ENCODE peak calls at places on chromosomes 13 and 19, in five cellular contexts. J is trophoblast cell, D is IMR-90, L is H9, Z is neuronal stem cell. P is an unnamed sample.

GRCh38 chr19:2567580-2567979 is 91.7 kb downstream of the GADD45B start:
- DNase-seq in J (no peak), D (no peak), L (no peak), Z (no peak), P (no peak)

GRCh38 chr13:80605007-80605406 is 264.1 kb upstream of the SPRY2 start:
- DNase-seq in J (no peak), D (no peak), L (no peak), Z (no peak), P (no peak)

GRCh38 chr13:20713751-20714150 is 10.3 kb downstream of the IL17D start:
- DNase-seq in J (no peak), D (peak; percentile 39), L (no peak), Z (no peak), P (peak; percentile 23)

GRCh38 chr13:48596128-48596429 is 57.6 kb upstream of the CYSLTR2 start:
- DNase-seq in J (no peak), D (no peak), L (no peak), Z (no peak), P (no peak)

GRCh38 chr19:1396019-1396767 is 5.1 kb downstream of the GAMT start:
- DNase-seq in J (no peak), D (no peak), L (no peak), Z (no peak), P (no peak)

GRCh38 chr19:38683393-38684077 is 36.1 kb downstream of the ACTN4 start:
- DNase-seq in J (peak; percentile 96), D (peak; percentile 85), L (peak; percentile 96), Z (no peak), P (peak; percentile 92)

GRCh38 chr19:49475995-49476880 is 2.2 kb downstream of the FLT3LG start:
- DNase-seq in J (peak; percentile 44), D (no peak), L (peak; percentile 96), Z (peak; percentile 58), P (peak; percentile 69)

GRCh38 chr13:106310450-106310849 is 225.0 kb downstream of the EFNB2 start:
- DNase-seq in J (no peak), D (no peak), L (no peak), Z (no peak), P (no peak)

GRCh38 chr13:25421602-25422001 is 49.8 kb downstream of the ATP8A2 start:
- DNase-seq in J (no peak), D (no peak), L (no peak), Z (no peak), P (no peak)

GRCh38 chr19:45306040-45306439 is 16.6 kb downstream of the CKM start:
- DNase-seq in J (no peak), D (no peak), L (no peak), Z (no peak), P (no peak)

GRCh38 chr19:18782559-18783225 is 8.4 kb downstream of the COMP start:
- DNase-seq in J (no peak), D (no peak), L (no peak), Z (no peak), P (no peak)

GRCh38 chr13:25901460-25902376 is 150.1 kb downstream of the SHISA2 start:
- DNase-seq in J (no peak), D (peak; percentile 11), L (no peak), Z (no peak), P (peak; percentile 93)

GRCh38 chr19:3047307-3048189 is 14.7 kb downstream of the TLE5 start:
- DNase-seq in J (peak; percentile 83), D (peak; percentile 63), L (peak; percentile 85), Z (peak; percentile 81), P (peak; percentile 93)

GRCh38 chr19:56538254-56538760 is 441 bp upstream of the ZFP28 start:
- DNase-seq in J (peak; percentile 79), D (peak; percentile 85), L (peak; percentile 95), Z (peak; percentile 87), P (peak; percentile 92)

GRCh38 chr13:108957369-108958012 is 328.1 kb downstream of the MYO16 start:
- DNase-seq in J (peak; percentile 88), D (peak; percentile 85), L (no peak), Z (no peak), P (peak; percentile 63)

GRCh38 chr13:70841240-70842061 is 733.2 kb upstream of the KLHL1 start:
- DNase-seq in J (no peak), D (no peak), L (no peak), Z (no peak), P (no peak)

GRCh38 chr19:58091251-58091995 is 6.6 kb downstream of the ZSCAN18 start:
- DNase-seq in J (no peak), D (no peak), L (no peak), Z (no peak), P (no peak)

GRCh38 chr13:28754698-28755545 is 36.2 kb upstream of the SLC46A3 start:
- DNase-seq in J (no peak), D (peak; percentile 13), L (peak; percentile 67), Z (no peak), P (peak; percentile 47)

GRCh38 chr13:47337781-47338507 is 441.1 kb upstream of the HTR2A start:
- DNase-seq in J (no peak), D (peak; percentile 90), L (peak; percentile 65), Z (no peak), P (peak; percentile 80)

GRCh38 chr19:37876047-37876446 is 30.3 kb downstream of the WDR87 start:
- DNase-seq in J (no peak), D (no peak), L (no peak), Z (no peak), P (no peak)

GRCh38 chr13:75465236-75465635 is 16.7 kb downstream of the TBC1D4 start:
- DNase-seq in J (no peak), D (no peak), L (no peak), Z (no peak), P (no peak)

GRCh38 chr13:30341815-30342570 is 34.6 kb upstream of the KATNAL1 start:
- DNase-seq in J (peak; percentile 31), D (peak; percentile 94), L (no peak), Z (no peak), P (peak; percentile 88)

GRCh38 chr13:56864451-56864850 is 276.3 kb upstream of the PRR20A start:
- DNase-seq in J (no peak), D (no peak), L (no peak), Z (no peak), P (no peak)

GRCh38 chr19:48835734-48836088 is 580 bp downstream of the HSD17B14 start:
- DNase-seq in J (peak; percentile 93), D (peak; percentile 71), L (peak; percentile 95), Z (peak; percentile 90), P (peak; percentile 91)

GRCh38 chr19:6023085-6023682 is 45.2 kb upstream of the RANBP3 start:
- DNase-seq in J (no peak), D (peak; percentile 71), L (no peak), Z (no peak), P (peak; percentile 58)

GRCh38 chr13:94344126-94344863 is 135.2 kb downstream of the DCT start:
- DNase-seq in J (no peak), D (peak; percentile 57), L (no peak), Z (no peak), P (peak; percentile 58)

GRCh38 chr19:49567722-49568454 is 12.5 kb downstream of the NOSIP start:
- DNase-seq in J (no peak), D (no peak), L (no peak), Z (no peak), P (no peak)

GRCh38 chr13:39729161-39729560 is 73.7 kb downstream of the COG6 start:
- DNase-seq in J (no peak), D (peak; percentile 15), L (no peak), Z (no peak), P (no peak)

GRCh38 chr19:46287585-46287984 is 9.3 kb upstream of the HIF3A start:
- DNase-seq in J (no peak), D (no peak), L (no peak), Z (no peak), P (peak; percentile 55)

GRCh38 chr19:16062789-16063188 is 13.5 kb upstream of the TPM4 start:
- DNase-seq in J (peak; percentile 53), D (no peak), L (peak; percentile 75), Z (no peak), P (peak; percentile 59)

GRCh38 chr19:29893606-29894284 is 48.3 kb upstream of the URI1 start:
- DNase-seq in J (no peak), D (no peak), L (no peak), Z (no peak), P (no peak)

DNA sequence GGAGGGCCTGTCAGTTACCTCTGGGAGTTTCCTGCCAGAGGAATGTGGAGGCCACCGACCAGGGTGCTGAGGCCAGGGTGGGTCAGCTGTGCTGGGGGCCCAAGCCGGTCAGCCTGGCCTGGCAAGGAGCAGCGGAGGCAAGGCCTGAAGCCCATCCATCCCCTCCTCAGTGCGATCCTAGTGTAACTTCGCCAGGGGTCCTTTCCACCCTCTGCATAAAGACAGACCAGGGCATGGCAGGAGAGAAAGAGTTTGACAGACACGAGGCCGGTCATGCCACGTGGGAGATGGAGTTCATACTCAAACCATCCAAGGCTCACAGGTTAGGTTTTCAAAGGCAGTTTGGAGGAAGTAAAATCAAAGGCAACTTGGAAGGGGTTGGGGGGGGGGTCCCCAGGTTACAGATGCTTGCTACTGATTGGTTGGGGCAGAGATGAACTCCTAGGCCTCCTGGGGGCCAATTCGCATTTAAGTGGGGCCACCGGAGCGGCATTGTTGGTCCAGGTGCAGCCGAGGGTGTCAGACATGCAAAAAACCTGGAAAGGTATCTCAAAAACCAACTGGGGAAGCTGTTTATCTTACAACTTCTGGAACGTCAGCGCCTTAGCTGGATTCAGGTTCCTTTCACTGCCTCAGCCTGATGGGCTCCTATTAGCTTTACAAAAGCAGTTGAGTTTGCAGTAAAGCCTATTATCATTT is 36.8 kb upstream of the DPRX start:
- DNase-seq in J (no peak), D (no peak), L (peak; percentile 98), Z (no peak), P (no peak)
- H4K91ac ChIP-seq in J (peak overlapping the region; percentile 92), D (no peak overlapping the region), L (peak overlapping the region; percentile 97), Z (peak overlapping the region; percentile 53), P (no peak overlapping the region)

GRCh38 chr13:98838776-98839175 is 86.3 kb upstream of the SLC15A1 start:
- DNase-seq in J (no peak), D (peak; percentile 50), L (no peak), Z (no peak), P (no peak)

GRCh38 chr13:98835156-98835555 is 82.7 kb upstream of the SLC15A1 start:
- DNase-seq in J (no peak), D (no peak), L (no peak), Z (no peak), P (no peak)

GRCh38 chr13:98829541-98829940 is 77.1 kb upstream of the SLC15A1 start:
- DNase-seq in J (no peak), D (no peak), L (no peak), Z (no peak), P (no peak)

GRCh38 chr13:98837896-98838295 is 85.4 kb upstream of the SLC15A1 start:
- DNase-seq in J (no peak), D (no peak), L (no peak), Z (no peak), P (no peak)

GRCh38 chr13:98834254-98834960 is 81.9 kb upstream of the SLC15A1 start:
- DNase-seq in J (no peak), D (no peak), L (peak; percentile 64), Z (no peak), P (no peak)
- H2BK120ac ChIP-seq in J (no peak overlapping the region), D (no peak overlapping the region), L (no peak overlapping the region), Z (no peak overlapping the region), P (no peak overlapping the region)

DNA sequence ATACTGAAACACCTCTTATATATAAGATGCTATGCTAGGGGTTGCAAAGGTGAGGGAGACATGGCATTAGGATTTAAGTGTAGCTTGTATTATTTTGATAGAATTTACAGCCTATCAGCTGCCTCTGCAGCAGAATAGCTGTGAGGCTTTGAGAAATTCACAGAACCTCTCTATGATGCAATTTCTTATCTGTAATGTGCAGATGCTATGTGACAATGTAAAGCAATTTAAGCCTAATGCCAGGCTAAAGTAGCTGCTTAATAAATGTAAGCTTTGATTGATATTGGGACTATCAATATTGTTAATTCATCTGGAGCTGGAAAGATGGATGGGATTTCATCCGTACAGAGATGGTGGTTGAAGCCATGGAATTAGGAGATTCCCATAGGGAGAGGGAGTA is 1.6 kb downstream of the ADGRE3 start:
- DNase-seq in J (no peak), D (no peak), L (no peak), Z (no peak), P (no peak)
- H4K91ac ChIP-seq in J (no peak overlapping the region), D (no peak overlapping the region), L (no peak overlapping the region), Z (no peak overlapping the region), P (no peak overlapping the region)

GRCh38 chr13:33639158-33639557 is 178.8 kb upstream of the RFC3 start:
- DNase-seq in J (peak; percentile 77), D (peak; percentile 44), L (no peak), Z (no peak), P (peak; percentile 94)
- H2BK120ac ChIP-seq in J (no peak overlapping the region), D (peak overlapping the region; percentile 38), L (no peak overlapping the region), Z (no peak overlapping the region), P (no peak overlapping the region)

P was measured in mesenchymal stem cell.